ENCODE peak calls at places on chromosome 3, in six cellular contexts. E, H, G, I, B and R are unnamed samples. For H3K36me3, the result is how much of the 10 kb centered on the place peaks cover.

GRCh38 chr3:138452491-138452890 is 18.1 kb downstream of the ESYT3 start:
- DNase-seq in E (no peak), H (no peak), G (no peak), I (no peak), B (no peak), R (no peak)

GRCh38 chr3:53668872-53669271 is 174.5 kb downstream of the CACNA1D start:
- DNase-seq in E (peak), H (no peak), G (no peak), I (no peak), B (no peak), R (no peak)

GRCh38 chr3:36792342-36792741 is 28.0 kb upstream of the DCLK3 start:
- DNase-seq in E (peak), H (no peak), G (peak), I (no peak), B (peak), R (peak)

GRCh38 chr3:31680072-31680870 is 147.5 kb downstream of the STT3B start:
- DNase-seq in E (peak), H (no peak), G (no peak), I (no peak), B (no peak), R (no peak)

GRCh38 chr3:122415104-122415744 is 638 bp downstream of the WDR5B start:
- DNase-seq in E (peak), H (peak), G (peak), I (no peak), B (peak), R (peak)

GRCh38 chr3:58647661-58648141 is 18.9 kb downstream of the FAM3D start:
- DNase-seq in E (no peak), H (peak), G (no peak), I (no peak), B (no peak), R (peak)

GRCh38 chr3:149678365-149678948 is 20.6 kb upstream of the WWTR1 start:
- DNase-seq in E (no peak), H (no peak), G (no peak), I (no peak), B (no peak), R (peak)

GRCh38 chr3:80994767-80995166 is 766.7 kb downstream of the GBE1 start:
- DNase-seq in E (no peak), H (no peak), G (no peak), I (no peak), B (no peak), R (no peak)

GRCh38 chr3:13815088-13815683 is 64.7 kb downstream of the WNT7A start:
- DNase-seq in E (no peak), H (no peak), G (no peak), I (no peak), B (no peak), R (no peak)

GRCh38 chr3:69914395-69914794 is 85.1 kb upstream of the SAMMSON start:
- DNase-seq in E (no peak), H (no peak), G (peak), I (no peak), B (no peak), R (peak)

GRCh38 chr3:72174890-72175289 is 389.9 kb upstream of the PROK2 start:
- DNase-seq in E (no peak), H (no peak), G (no peak), I (no peak), B (no peak), R (no peak)

GRCh38 chr3:46065294-46065705 is 38.0 kb upstream of the XCR1 start:
- DNase-seq in E (peak), H (peak), G (peak), I (no peak), B (no peak), R (peak)

GRCh38 chr3:11452988-11453847 is 181.0 kb downstream of the ATG7 start:
- DNase-seq in E (no peak), H (no peak), G (peak), I (peak), B (peak), R (peak)

GRCh38 chr3:134846943-134847342 is 51.9 kb downstream of the EPHB1 start:
- DNase-seq in E (peak), H (peak), G (peak), I (peak), B (peak), R (peak)

GRCh38 chr3:12967751-12968209 is 105.4 kb downstream of the IQSEC1 start:
- DNase-seq in E (peak), H (peak), G (peak), I (no peak), B (peak), R (peak)

GRCh38 chr3:71401695-71402231 is 181.8 kb downstream of the FOXP1 start:
- DNase-seq in E (no peak), H (no peak), G (no peak), I (no peak), B (no peak), R (no peak)

GRCh38 chr3:90054306-90054705 is 946.9 kb downstream of the EPHA3 start:
- DNase-seq in E (no peak), H (no peak), G (no peak), I (no peak), B (no peak), R (no peak)

GRCh38 chr3:54307616-54308180 is 185.3 kb downstream of the CACNA2D3 start:
- DNase-seq in E (no peak), H (no peak), G (no peak), I (no peak), B (no peak), R (no peak)

GRCh38 chr3:141769171-141769894 is 6.1 kb downstream of the GRK7 start:
- DNase-seq in E (peak), H (no peak), G (peak), I (no peak), B (peak), R (peak)

GRCh38 chr3:3015472-3016089 is 94.6 kb downstream of the IL5RA start:
- DNase-seq in E (peak), H (no peak), G (peak), I (no peak), B (no peak), R (peak)

GRCh38 chr3:50525987-50526386 is 22.6 kb upstream of the CACNA2D2 start:
- DNase-seq in E (peak), H (peak), G (peak), I (no peak), B (peak), R (peak)

GRCh38 chr3:177451940-177452484 is 254.7 kb upstream of the TBL1XR1 start:
- DNase-seq in E (no peak), H (no peak), G (peak), I (no peak), B (peak), R (peak)

GRCh38 chr3:140203510-140203909 is 268.5 kb downstream of the CLSTN2 start:
- DNase-seq in E (no peak), H (no peak), G (no peak), I (no peak), B (no peak), R (no peak)

GRCh38 chr3:47009225-47010049 is 30.0 kb downstream of the NBEAL2 start:
- DNase-seq in E (peak), H (peak), G (peak), I (peak), B (peak), R (peak)

GRCh38 chr3:127370906-127371305 is 83.1 kb upstream of the PRR20G start:
- DNase-seq in E (no peak), H (no peak), G (no peak), I (no peak), B (no peak), R (no peak)
- H3K4me3 ChIP-seq in E (no peak), H (no peak), G (no peak), I (no peak), B (no peak), R (no peak)

DNA sequence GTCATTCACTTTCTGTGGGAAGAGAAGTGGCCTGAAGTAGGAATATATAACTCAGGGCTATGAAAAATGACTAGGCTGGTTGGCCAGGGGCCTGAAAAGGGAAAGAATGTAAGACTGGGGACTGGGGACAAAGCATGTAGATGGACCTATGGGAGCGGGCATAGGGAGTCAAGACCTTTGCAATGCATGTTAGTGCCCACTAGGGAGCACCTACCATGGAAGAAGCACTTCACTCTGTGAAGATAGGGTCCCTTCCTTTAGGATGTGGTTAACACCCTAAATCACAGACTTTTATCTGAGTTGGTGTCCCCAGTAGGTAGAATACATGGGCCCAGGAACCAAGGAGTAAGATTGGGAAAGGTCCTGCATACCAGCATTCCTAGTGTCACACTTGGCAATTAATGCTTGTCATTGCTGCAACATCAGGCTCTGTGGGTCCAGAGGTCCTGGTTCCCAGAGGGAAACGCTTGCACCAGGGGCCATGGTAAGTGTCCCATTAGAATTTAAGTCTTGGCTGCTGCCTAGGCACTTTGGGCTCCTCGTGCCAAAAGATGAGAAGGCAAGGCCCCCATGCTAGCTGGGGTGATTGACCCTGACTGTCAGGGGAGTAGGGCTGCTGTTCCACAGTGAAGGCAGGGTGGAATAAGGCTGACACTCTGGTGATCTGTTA is 79.6 kb downstream of the CRYGS start:
- DNase-seq in E (no peak), H (no peak), G (no peak), I (no peak), B (no peak), R (no peak)
- TF ChIP-seq CTCF in E (peak), H (no peak), G (no peak), I (no peak), B (peak), R (no peak)

GRCh38 chr3:172131746-172132145 is 92.4 kb downstream of the FNDC3B start:
- DNase-seq in E (no peak), H (no peak), G (no peak), I (no peak), B (no peak), R (no peak)
- H3K36me3 ChIP-seq in E (under half), H (under half), G (under half), I (under half), B (under half), R (under half)

DNA sequence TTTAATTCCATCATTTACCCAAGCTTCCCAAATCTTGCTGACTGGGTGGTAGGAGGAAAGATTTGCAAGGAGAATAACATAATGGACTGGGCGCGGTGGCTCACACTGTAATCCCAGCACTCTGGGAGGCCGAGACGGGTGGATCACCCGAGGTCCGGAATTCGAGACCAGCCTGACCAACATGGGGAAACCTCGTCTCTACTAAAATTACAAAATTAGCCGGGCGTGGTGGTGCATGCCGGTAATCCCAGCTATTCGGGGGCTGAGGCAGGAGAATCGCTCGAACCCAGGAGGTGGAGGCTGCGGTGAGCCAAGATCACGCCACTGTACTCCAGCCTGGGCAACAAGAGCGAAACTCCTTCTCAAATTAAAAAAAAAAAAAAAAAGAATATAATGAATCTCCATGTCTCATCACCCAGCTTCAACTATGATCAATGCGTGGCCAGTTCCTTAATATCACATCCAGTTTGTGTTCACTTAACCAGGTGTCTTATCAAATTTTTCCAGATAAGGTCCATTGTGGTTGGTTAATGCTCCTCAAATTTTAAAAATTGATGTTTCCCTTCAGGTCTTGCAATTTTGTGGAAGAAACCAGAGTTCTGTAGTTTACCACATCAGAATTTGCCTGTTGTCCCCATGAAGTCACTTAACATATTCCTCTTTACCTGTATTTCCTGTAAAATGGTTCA is 1.3 kb upstream of the ABCF3 start:
- DNase-seq in E (no peak), H (no peak), G (no peak), I (no peak), B (no peak), R (no peak)
- H3K4me3 ChIP-seq in E (no peak), H (no peak), G (no peak), I (no peak), B (no peak), R (no peak)